ENCODE peak calls at places on chromosomes 16 and 17, in four cellular contexts. A is GM10248, K is NB4, X is colonic mucosa. F is an unnamed sample.

GRCh38 chr17:72407336-72408121 is 286.7 kb downstream of the SOX9 start:
- DNase-seq in A (peak; percentile 55), K (peak; percentile 82), X (peak; percentile 84), F (peak; percentile 87)

GRCh38 chr17:38706625-38707298 is 1.7 kb downstream of the MLLT6 start:
- DNase-seq in A (no peak), K (peak; percentile 44), X (peak; percentile 57), F (peak; percentile 43)

GRCh38 chr16:78925071-78925714 is 675.3 kb downstream of the MAF start:
- DNase-seq in A (no peak), K (peak; percentile 58), X (peak; percentile 32), F (peak; percentile 22)

GRCh38 chr16:31487720-31488629 is 5.1 kb downstream of the SLC5A2 start:
- DNase-seq in A (peak; percentile 80), K (peak; percentile 66), X (peak; percentile 80), F (peak; percentile 64)

GRCh38 chr17:79658811-79659207 is 48.0 kb upstream of the RBFOX3 start:
- DNase-seq in A (no peak), K (peak; percentile 32), X (no peak), F (no peak)

GRCh38 chr17:29575511-29576213 is 7.2 kb downstream of the TP53I13 start:
- DNase-seq in A (no peak), K (no peak), X (peak; percentile 20), F (peak; percentile 3)

GRCh38 chr17:5772720-5773119 is 188.4 kb upstream of the NLRP1 start:
- DNase-seq in A (no peak), K (no peak), X (no peak), F (no peak)

GRCh38 chr17:35144840-35145239 is 2.7 kb upstream of the NLE1 start:
- DNase-seq in A (no peak), K (no peak), X (no peak), F (no peak)

GRCh38 chr17:42285346-42286050 is 2.8 kb upstream of the STAT5A start:
- DNase-seq in A (no peak), K (no peak), X (no peak), F (no peak)

GRCh38 chr17:75191584-75191983 is 8.8 kb upstream of the SUMO2 start:
- DNase-seq in A (no peak), K (peak; percentile 69), X (no peak), F (peak; percentile 52)

GRCh38 chr16:80931985-80932720 is 74.5 kb downstream of the CMC2 start:
- DNase-seq in A (peak; percentile 31), K (peak; percentile 53), X (peak; percentile 53), F (peak; percentile 60)

GRCh38 chr16:12341423-12341822 is 364.9 kb downstream of the SNX29 start:
- DNase-seq in A (no peak), K (no peak), X (no peak), F (no peak)

GRCh38 chr16:86357950-86358349 is 152.4 kb upstream of the FOXF1 start:
- DNase-seq in A (no peak), K (no peak), X (no peak), F (no peak)

GRCh38 chr17:51118330-51119195 is 2.1 kb downstream of the SPAG9 start:
- DNase-seq in A (no peak), K (no peak), X (peak; percentile 90), F (peak; percentile 70)

GRCh38 chr17:15261818-15262290 is 3.3 kb downstream of the PMP22 start:
- DNase-seq in A (no peak), K (no peak), X (no peak), F (peak; percentile 31)

GRCh38 chr16:86971251-86971650 is 345.9 kb downstream of the C16orf95 start:
- DNase-seq in A (no peak), K (peak; percentile 77), X (no peak), F (no peak)

GRCh38 chr17:46995841-46996571 is 17.0 kb upstream of the RPRML start:
- DNase-seq in A (no peak), K (no peak), X (no peak), F (no peak)

GRCh38 chr17:7882068-7882467 is 6.5 kb upstream of the CHD3 start:
- DNase-seq in A (no peak), K (no peak), X (no peak), F (no peak)

GRCh38 chr16:85401917-85402766 is 211.0 kb upstream of the GSE1 start:
- DNase-seq in A (no peak), K (no peak), X (peak; percentile 14), F (no peak)

GRCh38 chr17:33055171-33055611 is 63.5 kb downstream of the SPACA3 start:
- DNase-seq in A (no peak), K (no peak), X (no peak), F (no peak)

GRCh38 chr17:47776330-47777197 is 43.5 kb downstream of the TBX21 start:
- DNase-seq in A (peak; percentile 73), K (peak; percentile 67), X (peak; percentile 38), F (peak; percentile 4)

GRCh38 chr17:40678902-40679522 is 14.0 kb upstream of the KRT222 start:
- DNase-seq in A (no peak), K (peak; percentile 4), X (no peak), F (no peak)

GRCh38 chr17:78962345-78962983 is 17.3 kb downstream of the LGALS3BP start:
- DNase-seq in A (no peak), K (peak; percentile 59), X (peak; percentile 77), F (no peak)

GRCh38 chr17:48484850-48485249 is 46.0 kb downstream of the HOXB1 start:
- DNase-seq in A (no peak), K (peak; percentile 42), X (no peak), F (no peak)

GRCh38 chr17:33962857-33963655 is 292.0 kb upstream of the CCL2 start:
- DNase-seq in A (no peak), K (no peak), X (no peak), F (no peak)

GRCh38 chr17:58991718-58992331 is 114.9 kb downstream of the TRIM37 start:
- DNase-seq in A (peak; percentile 44), K (no peak), X (peak; percentile 26), F (no peak)

GRCh38 chr16:490768-491167 is 36.7 kb upstream of the CAPN15 start:
- DNase-seq in A (no peak), K (no peak), X (no peak), F (no peak)

GRCh38 chr17:66322764-66323163 is 20.4 kb downstream of the PRKCA start:
- DNase-seq in A (no peak), K (no peak), X (no peak), F (no peak)

GRCh38 chr16:68040506-68041288 is 17.6 kb downstream of the DUS2 start:
- DNase-seq in A (peak; percentile 87), K (peak; percentile 86), X (peak; percentile 88), F (peak; percentile 85)

DNA sequence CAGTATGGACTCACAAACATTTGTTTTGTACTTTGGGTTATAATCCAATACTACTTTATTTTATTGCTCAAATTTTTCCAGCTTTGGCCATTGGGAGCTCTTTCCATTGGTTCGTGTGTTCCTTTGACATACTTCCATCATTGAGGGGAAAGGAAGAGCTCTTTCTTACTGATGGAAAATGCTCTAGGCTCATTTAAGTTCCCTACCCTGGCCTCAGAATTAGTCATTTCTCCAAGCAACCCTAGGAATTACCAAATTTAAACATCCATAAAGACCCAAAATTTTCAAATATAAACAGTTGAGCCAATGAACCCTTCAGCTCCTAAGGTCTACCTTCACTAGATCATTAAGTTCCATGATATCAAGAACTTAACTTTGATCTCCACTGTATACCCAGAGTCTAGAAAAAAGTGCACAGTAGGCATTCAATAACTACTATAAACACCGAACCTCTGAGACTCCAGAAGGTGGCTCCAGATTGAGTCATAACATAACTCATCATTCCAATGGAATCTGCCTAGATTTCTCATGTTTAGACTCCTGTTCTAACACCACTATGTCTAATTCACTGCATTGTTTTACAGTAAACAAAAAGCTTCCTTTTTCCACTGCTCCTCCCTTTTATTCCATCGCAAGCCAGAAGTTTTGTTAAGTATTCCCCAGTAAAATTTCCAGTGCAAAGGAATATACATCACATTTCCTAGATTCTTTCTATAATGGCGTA is 39.0 kb downstream of the SMURF2 start:
- DNase-seq in A (no peak), K (no peak), X (no peak), F (no peak)
- TF ChIP-seq CTCF in A (no peak), K (no peak), X (no peak), F (no peak)

GRCh38 chr16:7268182-7268581 is 64.5 kb upstream of the RBFOX1 start:
- DNase-seq in A (no peak), K (peak; percentile 41), X (peak; percentile 32), F (peak; percentile 4)
- TF ChIP-seq CTCF in A (peak; percentile 25), K (peak; percentile 58), X (peak; percentile 41), F (peak; percentile 57)

GRCh38 chr17:44152875-44153274 is 11.1 kb downstream of the HROB start:
- DNase-seq in A (no peak), K (no peak), X (no peak), F (no peak)
- TF ChIP-seq CTCF in A (no peak), K (no peak), X (no peak), F (no peak)

DNA sequence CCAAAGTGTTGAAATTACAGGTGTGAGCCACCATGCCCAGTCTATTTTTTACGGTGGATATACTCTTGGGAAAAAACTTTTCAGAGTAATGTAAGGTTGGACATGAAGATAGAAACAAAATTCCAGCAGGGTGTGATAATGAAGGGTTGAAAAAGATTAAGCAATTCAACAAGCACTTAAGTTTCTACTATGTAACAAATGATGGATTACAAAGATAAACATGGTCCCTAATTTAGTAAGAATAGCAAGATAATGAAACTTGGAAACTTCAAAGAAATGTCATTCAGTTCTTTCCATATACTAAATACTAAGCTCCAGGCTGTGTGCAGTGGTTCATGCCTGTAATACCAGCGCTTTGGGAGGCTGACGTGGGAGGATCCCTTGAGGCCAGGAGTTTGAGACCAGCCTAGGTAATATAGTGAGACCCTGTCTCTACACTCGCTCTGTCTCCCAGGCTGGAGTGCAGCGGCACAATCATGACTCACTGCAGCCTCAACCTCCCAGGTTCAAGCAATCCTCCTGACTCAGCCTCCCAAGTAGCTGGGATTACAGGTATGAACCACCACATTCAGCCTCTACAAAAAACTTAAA is 31.0 kb downstream of the PSMD12 start:
- DNase-seq in A (no peak), K (no peak), X (no peak), F (no peak)
- TF ChIP-seq CTCF in A (no peak), K (no peak), X (no peak), F (no peak)